ENCODE peak calls at places on chromosomes 4 and X, in nine cellular contexts. D, S, N, I, J, O, B, A and W are unnamed samples.

GRCh38 chr4:32858971-32859370 is 2138.8 kb downstream of the PCDH7 start:
- DNase-seq in I (no peak), B (no peak), N (no peak), J (peak), S (no peak), A (peak), O (peak), D (peak), W (peak)

GRCh38 chr4:55038176-55038890 is 87.1 kb downstream of the KDR start:
- DNase-seq in J (no peak), I (no peak), N (no peak), A (peak), D (peak), B (peak), S (no peak), O (peak), W (peak)

GRCh38 chrX:31845003-31845402 is 773.2 kb upstream of the FTHL17 start:
- DNase-seq in B (no peak), S (no peak), N (no peak), A (peak), I (no peak), O (no peak), D (no peak), J (no peak), W (peak)

GRCh38 chr4:147582386-147583077 is 34.7 kb upstream of the TMEM184C start:
- DNase-seq in A (peak), J (no peak), I (no peak), S (no peak), O (peak), N (no peak), B (no peak), D (peak), W (peak)

GRCh38 chr4:105457997-105458396 is 15.9 kb downstream of the PPA2 start:
- DNase-seq in O (peak), A (peak), B (no peak), D (no peak), J (no peak), I (no peak), N (no peak), S (no peak), W (no peak)

GRCh38 chrX:120450163-120450562 is 18.9 kb downstream of the LAMP2 start:
- DNase-seq in I (no peak), A (no peak), D (peak), S (no peak), B (no peak), N (no peak), J (no peak), O (peak), W (no peak)

GRCh38 chr4:1577818-1578217 is 106.3 kb downstream of the FAM53A start:
- DNase-seq in I (peak), O (no peak), D (no peak), S (no peak), B (no peak), A (no peak), N (peak), J (no peak), W (no peak)

GRCh38 chr4:184306949-184307348 is 89.3 kb upstream of the ENPP6 start:
- DNase-seq in N (no peak), B (peak), S (no peak), A (peak), D (peak), J (no peak), I (no peak), O (peak), W (peak)

GRCh38 chr4:5267418-5267817 is 216.1 kb downstream of the STK32B start:
- DNase-seq in S (no peak), N (no peak), I (no peak), A (peak), D (no peak), B (no peak), O (peak), J (no peak), W (no peak)

GRCh38 chrX:20412871-20413486 is 146.3 kb upstream of the RPS6KA3 start:
- DNase-seq in D (no peak), J (no peak), S (no peak), I (peak), A (no peak), O (no peak), N (no peak), B (no peak), W (no peak)

GRCh38 chr4:82555279-82555678 is 6.5 kb downstream of the TMEM150C start:
- DNase-seq in O (no peak), S (no peak), D (no peak), N (no peak), I (no peak), J (no peak), A (no peak), B (no peak), W (no peak)
- TF ChIP-seq CTCF in O (peak), S (no peak), D (no peak), N (no peak), I (no peak), J (no peak), A (no peak), B (no peak), W (no peak)

GRCh38 chrX:114581528-114582263 is 2.2 kb upstream of the HTR2C start:
- DNase-seq in O (peak), S (no peak), N (no peak), I (no peak), A (no peak), J (no peak), D (no peak), B (no peak), W (peak)
- H3K4me3 ChIP-seq in O (no peak), S (no peak), N (no peak), I (no peak), A (no peak), J (no peak), D (no peak), B (peak), W (no peak)

GRCh38 chr4:155033604-155034003 is 174.8 kb upstream of the NPY2R start:
- DNase-seq in J (no peak), S (no peak), D (no peak), A (no peak), O (no peak), I (no peak), N (no peak), B (no peak), W (no peak)
- TF ChIP-seq CTCF in J (no peak), S (no peak), D (no peak), A (no peak), O (no peak), I (no peak), N (no peak), B (no peak), W (no peak)

GRCh38 chr4:152394786-152395185 is 141.1 kb downstream of the FBXW7 start:
- DNase-seq in I (no peak), B (no peak), A (no peak), N (no peak), S (no peak), D (peak), O (no peak), J (no peak), W (peak)
- H3K4me3 ChIP-seq in I (no peak), B (no peak), A (no peak), N (no peak), S (no peak), D (no peak), O (no peak), J (no peak), W (no peak)